ENCODE peak calls at places on chromosomes 5 and 9, in six cellular contexts. W is endodermal cell, V is fibroblast of the aortic adventitia, X is GM23338, C is A549, N is sigmoid colon. O is an unnamed sample.

GRCh38 chr5:156947933-156948332 is 15.1 kb downstream of the TIMD4 start:
- DNase-seq in W (no peak), C (no peak), V (no peak), N (no peak), X (no peak), O (no peak)

GRCh38 chr5:61286446-61287132 is 45.5 kb upstream of the ZSWIM6 start:
- DNase-seq in X (no peak), N (no peak), C (no peak), V (peak), W (no peak), O (peak)

GRCh38 chr5:143588933-143589662 is 185.6 kb upstream of the NR3C1 start:
- DNase-seq in X (no peak), N (no peak), C (no peak), V (no peak), W (no peak), O (no peak)

GRCh38 chr5:10649518-10650410 is 85.9 kb downstream of the ANKRD33B start:
- DNase-seq in W (peak), X (peak), N (peak), V (no peak), C (no peak), O (peak)

GRCh38 chr9:38486837-38487236 is 62.6 kb upstream of the IGFBPL1 start:
- DNase-seq in V (no peak), X (peak), C (no peak), W (peak), N (no peak), O (no peak)

GRCh38 chr9:97802276-97802675 is 50.8 kb upstream of the FOXE1 start:
- DNase-seq in N (no peak), V (no peak), C (peak), X (no peak), W (peak), O (peak)

GRCh38 chr9:114097613-114098020 is 1.5 kb downstream of the KIF12 start:
- DNase-seq in N (no peak), W (peak), V (no peak), X (no peak), C (no peak), O (no peak)

GRCh38 chr9:27227192-27227591 is 69.8 kb downstream of the EQTN start:
- DNase-seq in N (no peak), W (no peak), V (peak), C (no peak), X (no peak), O (no peak)

GRCh38 chr5:133612021-133612860 is at the start of gene FSTL4:
- DNase-seq in W (peak), N (no peak), V (no peak), C (peak), X (peak), O (no peak)

GRCh38 chr9:107703651-107704050 is 214.1 kb upstream of the KLF4 start:
- DNase-seq in V (no peak), X (no peak), N (no peak), W (no peak), C (no peak), O (no peak)

GRCh38 chr5:140041492-140042421 is 1.3 kb downstream of the NRG2 start:
- DNase-seq in V (peak), W (peak), N (peak), C (peak), X (peak), O (peak)

GRCh38 chr9:121650220-121651013 is 1.0 kb upstream of the DAB2IP start:
- DNase-seq in C (peak), W (peak), X (peak), N (peak), V (no peak), O (peak)

GRCh38 chr9:111114486-111114885 is 76.2 kb upstream of the LPAR1 start:
- DNase-seq in X (no peak), N (no peak), C (no peak), W (no peak), V (no peak), O (no peak)

GRCh38 chr5:64184832-64185231 is 19.2 kb downstream of the RNF180 start:
- DNase-seq in X (no peak), W (no peak), V (no peak), C (no peak), N (no peak), O (no peak)

GRCh38 chr5:111461261-111461671 is 51.1 kb downstream of the STARD4 start:
- DNase-seq in W (peak), N (no peak), C (peak), X (peak), V (peak), O (peak)

GRCh38 chr5:96329294-96329693 is 103.8 kb downstream of the PCSK1 start:
- DNase-seq in N (no peak), V (no peak), W (no peak), C (no peak), X (no peak), O (no peak)

GRCh38 chr9:87039809-87040392 is 92.6 kb upstream of the GAS1 start:
- DNase-seq in V (peak), W (no peak), X (no peak), N (no peak), C (no peak), O (peak)

GRCh38 chr5:107476783-107477182 is 194.0 kb downstream of the EFNA5 start:
- DNase-seq in N (no peak), W (no peak), V (peak), X (peak), C (peak), O (no peak)

GRCh38 chr9:108163321-108164005 is 673.9 kb upstream of the KLF4 start:
- DNase-seq in N (no peak), X (peak), C (peak), W (no peak), V (peak), O (no peak)

GRCh38 chr5:157540707-157541451 is 34.7 kb downstream of the ADAM19 start:
- DNase-seq in C (no peak), X (no peak), V (peak), W (peak), N (peak), O (peak)

GRCh38 chr9:109880276-109881169 is 100.5 kb downstream of the PALM2AKAP2 start:
- DNase-seq in C (peak), X (peak), N (no peak), W (peak), V (peak), O (peak)

DNA sequence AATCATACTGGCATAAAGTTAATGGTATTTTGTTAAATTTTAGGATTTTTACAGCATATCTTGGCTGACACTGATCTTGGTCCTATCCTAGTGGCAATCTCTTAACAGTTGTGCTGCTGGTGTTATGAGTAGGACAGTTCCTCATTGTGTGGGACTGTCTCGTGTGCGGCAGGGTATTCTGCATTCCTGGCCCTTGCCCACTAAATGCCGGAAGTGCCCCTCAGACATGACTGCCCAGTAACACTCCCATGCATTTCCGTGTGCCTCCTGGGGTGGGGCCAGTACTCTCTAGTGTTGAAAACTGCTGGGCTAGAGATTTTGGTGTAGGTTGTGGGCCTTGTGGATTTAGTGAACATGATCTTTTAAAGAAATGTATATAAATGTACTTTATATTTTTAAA is 227.1 kb upstream of the DMRT1 start:
- DNase-seq in X (no peak), V (no peak), W (no peak), C (no peak), N (no peak), O (no peak)
- H3K4me3 ChIP-seq in X (no peak), V (no peak), W (no peak), C (no peak), N (no peak), O (no peak)

GRCh38 chr5:72925336-72926010 is 30.4 kb upstream of the FCHO2 start:
- DNase-seq in W (no peak), N (no peak), X (no peak), C (no peak), V (no peak), O (no peak)

GRCh38 chr5:72921103-72921502 is 34.7 kb upstream of the FCHO2 start:
- DNase-seq in C (no peak), N (no peak), V (no peak), W (no peak), X (no peak), O (no peak)

GRCh38 chr5:72917371-72917776 is 38.5 kb upstream of the FCHO2 start:
- DNase-seq in X (no peak), V (no peak), C (no peak), W (no peak), N (no peak), O (no peak)

GRCh38 chr5:72921886-72922285 is 34.0 kb upstream of the FCHO2 start:
- DNase-seq in N (no peak), W (no peak), X (no peak), V (no peak), C (no peak), O (no peak)

DNA sequence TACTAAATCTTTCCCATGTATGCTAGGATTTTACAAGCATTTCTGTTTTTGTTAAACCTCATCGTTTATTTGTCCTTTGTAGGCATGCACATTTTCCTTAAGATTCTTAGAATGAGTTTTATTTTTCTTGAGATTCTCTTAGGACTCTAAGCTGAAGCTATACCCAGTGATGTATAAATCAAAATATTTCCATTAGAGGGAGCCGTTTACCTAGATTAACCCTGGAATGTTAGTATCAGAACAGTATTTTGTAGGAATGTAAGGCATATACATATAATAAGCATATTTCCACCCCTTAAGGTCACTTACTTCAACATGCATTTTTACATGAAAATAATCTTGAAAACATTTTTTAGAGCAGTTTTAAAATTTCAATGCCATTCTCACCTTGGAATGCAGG is 35.2 kb upstream of the FCHO2 start:
- DNase-seq in X (peak), N (no peak), W (no peak), V (peak), C (peak), O (peak)
- TF ChIP-seq CTCF in X (peak), N (no peak), W (peak), V (peak), C (peak), O (peak)

GRCh38 chr5:180290568-180291233 is 1.2 kb downstream of the MAPK9 start:
- DNase-seq in V (no peak), N (no peak), X (no peak), C (no peak), W (no peak), O (no peak)

GRCh38 chr5:180287868-180288267 is 4.0 kb downstream of the MAPK9 start:
- DNase-seq in C (no peak), N (no peak), X (no peak), V (no peak), W (no peak), O (no peak)

GRCh38 chr5:180289966-180290365 is 1.9 kb downstream of the MAPK9 start:
- DNase-seq in W (no peak), C (no peak), N (no peak), X (no peak), V (no peak), O (no peak)

GRCh38 chr5:180291234-180291940 is 496 bp downstream of the MAPK9 start:
- DNase-seq in V (no peak), W (peak), X (peak), C (no peak), N (no peak), O (no peak)

DNA sequence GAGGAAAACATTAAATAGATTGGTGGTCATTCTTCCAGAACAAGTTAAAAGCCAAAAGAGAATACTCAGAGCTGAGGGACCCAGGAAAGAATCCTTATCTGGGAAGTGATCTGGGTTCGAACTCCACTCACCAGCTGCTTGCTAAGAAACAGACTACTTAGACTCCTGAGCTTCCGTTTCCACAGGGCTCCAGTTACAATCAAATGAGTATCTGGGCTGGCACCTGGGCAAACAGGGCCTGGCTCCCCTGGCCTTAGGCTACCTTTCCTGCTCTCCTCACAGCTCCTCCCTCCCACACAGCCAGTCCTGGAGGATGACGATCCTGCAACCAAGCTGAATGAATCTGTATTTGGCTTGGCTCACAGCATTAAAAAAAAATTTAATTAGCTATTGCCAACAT is 2.5 kb downstream of the MAPK9 start:
- DNase-seq in C (no peak), N (no peak), V (no peak), X (peak), W (no peak), O (no peak)
- H3K4me3 ChIP-seq in C (no peak), N (no peak), V (no peak), X (no peak), W (peak), O (no peak)

GRCh38 chr5:136058031-136058971 is 29.5 kb downstream of the TGFBI start:
- DNase-seq in N (peak), X (peak), W (peak), V (peak), C (peak), O (peak)
- TF ChIP-seq CTCF in N (no peak), X (peak), W (peak), V (peak), C (peak), O (peak)

GRCh38 chr9:35152926-35153325 is 8.9 kb upstream of the UNC13B start:
- DNase-seq in W (no peak), N (no peak), V (no peak), X (no peak), C (no peak), O (no peak)

GRCh38 chr9:35161713-35162604 is at the start of gene UNC13B:
- DNase-seq in N (peak), C (peak), V (peak), X (peak), W (peak), O (peak)

GRCh38 chr9:35158501-35159280 is 3.1 kb upstream of the UNC13B start:
- DNase-seq in N (no peak), X (no peak), C (no peak), V (no peak), W (no peak), O (no peak)

GRCh38 chr9:35162605-35163315 is 951 bp downstream of the UNC13B start:
- DNase-seq in V (peak), X (peak), W (no peak), C (no peak), N (no peak), O (peak)

GRCh38 chr9:35156781-35157180 is 5.0 kb upstream of the UNC13B start:
- DNase-seq in V (no peak), X (no peak), C (no peak), W (no peak), N (no peak), O (no peak)
- H3K4me3 ChIP-seq in V (no peak), X (no peak), C (no peak), W (peak), N (no peak), O (no peak)

DNA sequence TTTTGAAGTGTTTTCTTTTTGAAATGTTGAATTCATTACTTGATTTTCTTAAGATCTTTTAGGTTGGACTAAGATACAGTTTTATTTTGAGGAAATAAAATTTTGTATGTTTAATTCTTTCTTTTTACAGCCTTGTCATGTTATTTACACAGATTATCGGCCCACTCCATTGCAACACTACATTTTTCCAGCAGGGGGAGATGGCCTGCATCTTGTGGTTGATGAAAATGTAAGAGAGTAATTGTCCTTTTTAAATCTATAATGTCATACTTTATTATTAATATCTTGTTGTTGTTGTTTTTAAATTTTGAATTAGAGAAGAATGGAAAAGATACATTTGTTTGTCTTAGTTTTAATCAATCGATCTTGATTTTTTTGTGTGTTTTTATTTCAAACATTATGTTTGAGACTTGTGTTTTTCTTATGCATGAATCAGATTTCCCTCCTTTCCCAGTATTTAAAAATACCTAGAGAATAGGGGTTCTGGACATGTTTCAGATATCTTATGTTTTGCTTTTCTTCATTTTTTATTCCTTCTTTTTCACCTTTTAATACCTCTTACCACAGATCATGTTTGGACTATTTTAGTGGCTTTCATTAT is 36.7 kb downstream of the MTREX start:
- DNase-seq in N (peak), V (peak), C (peak), X (peak), W (peak), O (peak)
- TF ChIP-seq CTCF in N (no peak), V (peak), C (peak), X (peak), W (peak), O (peak)